ENCODE peak calls at places on chromosomes 7 and 10, in six cellular contexts. T, Y, X, V, E and W are unnamed samples.

GRCh38 chr10:42951486-42952251 is 125.2 kb upstream of the RET start:
- DNase-seq in V (no peak), Y (no peak), E (no peak), X (peak; percentile 54), T (no peak), W (no peak)

GRCh38 chr10:98917828-98918227 is 317.8 kb downstream of the HPSE2 start:
- DNase-seq in X (no peak), Y (no peak), V (no peak), T (no peak), E (no peak), W (no peak)

GRCh38 chr7:145534301-145534700 is 582.3 kb upstream of the CNTNAP2 start:
- DNase-seq in Y (no peak), X (no peak), E (no peak), T (no peak), V (no peak), W (no peak)

GRCh38 chr10:30798621-30799020 is 169.1 kb upstream of the LYZL2 start:
- DNase-seq in T (no peak), E (no peak), X (no peak), Y (no peak), V (no peak), W (no peak)

GRCh38 chr10:13349776-13350274 is 1.7 kb upstream of the SEPHS1 start:
- DNase-seq in E (peak; percentile 42), Y (peak; percentile 41), T (no peak), V (peak; percentile 98), X (peak; percentile 80), W (no peak)

GRCh38 chr10:580796-581195 is 108.7 kb downstream of the DIP2C start:
- DNase-seq in E (no peak), Y (peak; percentile 93), V (no peak), T (no peak), X (peak; percentile 63), W (no peak)

GRCh38 chr7:122887198-122887597 is 938 bp upstream of the CADPS2 start:
- DNase-seq in T (no peak), E (no peak), V (no peak), Y (no peak), X (peak; percentile 92), W (peak; percentile 42)

GRCh38 chr10:132532784-132533560 is 4.6 kb upstream of the INPP5A start:
- DNase-seq in T (no peak), Y (peak; percentile 98), V (no peak), E (no peak), X (no peak), W (no peak)